ENCODE peak calls at places on chromosome 21, in four cellular contexts. One of them, this sample, is unnamed.

GRCh38 chr21:14737922-14738321 is 191.8 kb upstream of the SAMSN1 start:
- DNase-seq in spleen: no peak
- DNase-seq in WTC11: no peak
- DNase-seq in GM10248: peak; percentile 17
- DNase-seq in this sample: peak; percentile 12

GRCh38 chr21:10539956-10540355 is 18.6 kb downstream of the TPTE start:
- DNase-seq in spleen: no peak
- DNase-seq in WTC11: no peak
- DNase-seq in GM10248: no peak
- DNase-seq in this sample: no peak

GRCh38 chr21:38075833-38076567 is 159.7 kb upstream of the KCNJ6 start:
- DNase-seq in spleen: no peak
- DNase-seq in WTC11: no peak
- DNase-seq in GM10248: no peak
- DNase-seq in this sample: no peak

GRCh38 chr21:14215971-14216621 is at the start of gene RBM11:
- DNase-seq in spleen: peak; percentile 92
- DNase-seq in WTC11: peak; percentile 86
- DNase-seq in GM10248: peak; percentile 73
- DNase-seq in this sample: peak; percentile 59

GRCh38 chr21:20698585-20698984 is 299.6 kb upstream of the NCAM2 start:
- DNase-seq in spleen: no peak
- DNase-seq in WTC11: peak; percentile 29
- DNase-seq in GM10248: no peak
- DNase-seq in this sample: no peak

GRCh38 chr21:17466166-17466565 is 46.7 kb upstream of the CXADR start:
- DNase-seq in spleen: no peak
- DNase-seq in WTC11: no peak
- DNase-seq in GM10248: no peak
- DNase-seq in this sample: no peak

GRCh38 chr21:23950344-23950743 is 1656.9 kb downstream of the MRPL39 start:
- DNase-seq in spleen: no peak
- DNase-seq in WTC11: no peak
- DNase-seq in GM10248: no peak
- DNase-seq in this sample: no peak

GRCh38 chr21:31479714-31480113 is 135.7 kb upstream of the TIAM1 start:
- DNase-seq in spleen: no peak
- DNase-seq in WTC11: no peak
- DNase-seq in GM10248: no peak
- DNase-seq in this sample: no peak

GRCh38 chr21:24265987-24266386 is 1341.3 kb downstream of the MRPL39 start:
- DNase-seq in spleen: no peak
- DNase-seq in WTC11: no peak
- DNase-seq in GM10248: no peak
- DNase-seq in this sample: no peak

GRCh38 chr21:32726742-32727477 is 903 bp downstream of the SYNJ1 start:
- DNase-seq in spleen: no peak
- DNase-seq in WTC11: no peak
- DNase-seq in GM10248: peak; percentile 10
- DNase-seq in this sample: peak; percentile 6

GRCh38 chr21:35189077-35189863 is 140.2 kb upstream of the RUNX1 start:
- DNase-seq in spleen: no peak
- DNase-seq in WTC11: no peak
- DNase-seq in GM10248: peak; percentile 65
- DNase-seq in this sample: no peak

GRCh38 chr21:38263493-38263892 is 6.7 kb downstream of the KCNJ15 start:
- DNase-seq in spleen: no peak
- DNase-seq in WTC11: no peak
- DNase-seq in GM10248: no peak
- DNase-seq in this sample: no peak

GRCh38 chr21:30463713-30464112 is 16.5 kb downstream of the KRTAP19-1 start:
- DNase-seq in spleen: no peak
- DNase-seq in WTC11: no peak
- DNase-seq in GM10248: no peak
- DNase-seq in this sample: no peak

GRCh38 chr21:23853796-23854379 is 1753.4 kb downstream of the MRPL39 start:
- DNase-seq in spleen: no peak
- DNase-seq in WTC11: no peak
- DNase-seq in GM10248: peak; percentile 20
- DNase-seq in this sample: no peak

GRCh38 chr21:33127154-33127893 is 57.4 kb downstream of the OLIG1 start:
- DNase-seq in spleen: peak; percentile 84
- DNase-seq in WTC11: peak; percentile 82
- DNase-seq in GM10248: peak; percentile 73
- DNase-seq in this sample: peak; percentile 89

GRCh38 chr21:21631961-21632360 is 633.8 kb downstream of the NCAM2 start:
- DNase-seq in spleen: no peak
- DNase-seq in WTC11: no peak
- DNase-seq in GM10248: no peak
- DNase-seq in this sample: no peak

GRCh38 chr21:44485254-44485793 is 30.0 kb downstream of the LRRC3 start:
- DNase-seq in spleen: peak; percentile 79
- DNase-seq in WTC11: peak; percentile 82
- DNase-seq in GM10248: no peak
- DNase-seq in this sample: peak; percentile 65
- TF ChIP-seq CTCF in spleen: no peak
- TF ChIP-seq CTCF in WTC11: no peak
- TF ChIP-seq CTCF in GM10248: peak; percentile 32
- TF ChIP-seq CTCF in this sample: peak; percentile 63

GRCh38 chr21:16307256-16307655 is 577.5 kb downstream of the USP25 start:
- DNase-seq in spleen: no peak
- DNase-seq in WTC11: no peak
- DNase-seq in GM10248: no peak
- DNase-seq in this sample: no peak

GRCh38 chr21:16308269-16308668 is 578.5 kb downstream of the USP25 start:
- DNase-seq in spleen: no peak
- DNase-seq in WTC11: no peak
- DNase-seq in GM10248: no peak
- DNase-seq in this sample: no peak

GRCh38 chr21:16304189-16304588 is 574.4 kb downstream of the USP25 start:
- DNase-seq in spleen: no peak
- DNase-seq in WTC11: no peak
- DNase-seq in GM10248: no peak
- DNase-seq in this sample: no peak

GRCh38 chr21:16304700-16305099 is 574.9 kb downstream of the USP25 start:
- DNase-seq in spleen: no peak
- DNase-seq in WTC11: no peak
- DNase-seq in GM10248: no peak
- DNase-seq in this sample: no peak

DNA sequence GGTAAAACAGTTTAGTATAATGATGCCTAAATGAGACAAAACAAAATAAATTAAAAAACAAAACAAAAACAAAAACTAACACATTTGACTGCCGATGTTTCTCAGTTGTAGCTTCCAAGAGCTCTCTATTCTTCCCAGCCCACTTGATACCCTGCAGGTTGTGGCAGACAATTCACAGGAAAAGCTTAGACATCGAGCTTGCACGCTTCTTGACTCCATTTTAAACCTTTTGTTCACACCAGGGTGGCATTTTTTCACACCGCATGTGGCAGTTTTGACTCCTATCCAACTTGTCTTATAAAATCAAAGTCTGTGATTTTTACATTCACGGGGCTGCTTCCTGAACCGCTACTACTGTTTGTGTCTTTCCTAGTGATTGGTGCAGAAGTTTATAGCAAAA is 575.9 kb downstream of the USP25 start:
- DNase-seq in spleen: no peak
- DNase-seq in WTC11: no peak
- DNase-seq in GM10248: no peak
- DNase-seq in this sample: peak; percentile 28
- TF ChIP-seq CTCF in spleen: no peak
- TF ChIP-seq CTCF in WTC11: no peak
- TF ChIP-seq CTCF in GM10248: no peak
- TF ChIP-seq CTCF in this sample: no peak

GRCh38 chr21:36918291-36918690 is 48.2 kb downstream of the HLCS start:
- DNase-seq in spleen: no peak
- DNase-seq in WTC11: no peak
- DNase-seq in GM10248: no peak
- DNase-seq in this sample: no peak

GRCh38 chr21:36916718-36917117 is 49.8 kb downstream of the HLCS start:
- DNase-seq in spleen: no peak
- DNase-seq in WTC11: no peak
- DNase-seq in GM10248: no peak
- DNase-seq in this sample: no peak

GRCh38 chr21:36915701-36916075 is 50.8 kb downstream of the HLCS start:
- DNase-seq in spleen: no peak
- DNase-seq in WTC11: no peak
- DNase-seq in GM10248: no peak
- DNase-seq in this sample: no peak

GRCh38 chr21:36915014-36915700 is 51.3 kb downstream of the HLCS start:
- DNase-seq in spleen: no peak
- DNase-seq in WTC11: no peak
- DNase-seq in GM10248: no peak
- DNase-seq in this sample: no peak

GRCh38 chr21:36917487-36918158 is 48.8 kb downstream of the HLCS start:
- DNase-seq in spleen: no peak
- DNase-seq in WTC11: peak; percentile 43
- DNase-seq in GM10248: no peak
- DNase-seq in this sample: no peak
- TF ChIP-seq CTCF in spleen: no peak
- TF ChIP-seq CTCF in WTC11: peak; percentile 14
- TF ChIP-seq CTCF in GM10248: peak; percentile 17
- TF ChIP-seq CTCF in this sample: peak; percentile 66

GRCh38 chr21:45386728-45387371 is 18.1 kb upstream of the COL18A1 start:
- DNase-seq in spleen: peak; percentile 80
- DNase-seq in WTC11: no peak
- DNase-seq in GM10248: no peak
- DNase-seq in this sample: no peak
- TF ChIP-seq CTCF in spleen: no peak
- TF ChIP-seq CTCF in WTC11: no peak
- TF ChIP-seq CTCF in GM10248: no peak
- TF ChIP-seq CTCF in this sample: no peak

GRCh38 chr21:41973861-41974751 is 20.3 kb upstream of the C2CD2 start:
- DNase-seq in spleen: no peak
- DNase-seq in WTC11: no peak
- DNase-seq in GM10248: peak; percentile 60
- DNase-seq in this sample: no peak
- TF ChIP-seq CTCF in spleen: no peak
- TF ChIP-seq CTCF in WTC11: no peak
- TF ChIP-seq CTCF in GM10248: no peak
- TF ChIP-seq CTCF in this sample: peak; percentile 33

This sample was measured in neural crest cell.